ENCODE peak calls at places on chromosomes 4 and X, in nine cellular contexts. One of them, this sample, is unnamed.

GRCh38 chr4:38563703-38564490 is 100.1 kb upstream of the KLF3 start:
- DNase-seq in head of caudate nucleus: peak; percentile 56
- DNase-seq in thoracic aorta: no peak
- DNase-seq in Kasumi-1: no peak
- DNase-seq in activated T-helper 1 cell treated with anti-CD3 and anti-CD28 coated beads, Interleukin-2, amount 50 U/mL, for 16 hours: no peak
- DNase-seq in activated naive CD8-positive, alpha-beta T cell treated with anti-CD3 and anti-CD28 coated beads, Interleukin-2, amount 50 U/mL, for 16 hours: no peak
- DNase-seq in H54: no peak
- DNase-seq in myocyte: peak; percentile 51
- DNase-seq in NCI-H1417: peak; percentile 80
- DNase-seq in this sample: no peak

GRCh38 chr4:142983612-142984011 is 137.5 kb upstream of the INPP4B start:
- DNase-seq in head of caudate nucleus: no peak
- DNase-seq in thoracic aorta: no peak
- DNase-seq in Kasumi-1: no peak
- DNase-seq in activated T-helper 1 cell treated with anti-CD3 and anti-CD28 coated beads, Interleukin-2, amount 50 U/mL, for 16 hours: no peak
- DNase-seq in activated naive CD8-positive, alpha-beta T cell treated with anti-CD3 and anti-CD28 coated beads, Interleukin-2, amount 50 U/mL, for 16 hours: no peak
- DNase-seq in H54: no peak
- DNase-seq in myocyte: no peak
- DNase-seq in NCI-H1417: no peak
- DNase-seq in this sample: no peak

GRCh38 chrX:100424012-100424411 is 13.9 kb upstream of the PCDH19 start:
- DNase-seq in head of caudate nucleus: no peak
- DNase-seq in thoracic aorta: no peak
- DNase-seq in Kasumi-1: no peak
- DNase-seq in activated T-helper 1 cell treated with anti-CD3 and anti-CD28 coated beads, Interleukin-2, amount 50 U/mL, for 16 hours: no peak
- DNase-seq in activated naive CD8-positive, alpha-beta T cell treated with anti-CD3 and anti-CD28 coated beads, Interleukin-2, amount 50 U/mL, for 16 hours: no peak
- DNase-seq in H54: no peak
- DNase-seq in myocyte: no peak
- DNase-seq in NCI-H1417: no peak
- DNase-seq in this sample: peak; percentile 1

GRCh38 chrX:71214604-71215334 is 8.3 kb upstream of the GJB1 start:
- DNase-seq in head of caudate nucleus: no peak
- DNase-seq in thoracic aorta: no peak
- DNase-seq in Kasumi-1: no peak
- DNase-seq in activated T-helper 1 cell treated with anti-CD3 and anti-CD28 coated beads, Interleukin-2, amount 50 U/mL, for 16 hours: no peak
- DNase-seq in activated naive CD8-positive, alpha-beta T cell treated with anti-CD3 and anti-CD28 coated beads, Interleukin-2, amount 50 U/mL, for 16 hours: no peak
- DNase-seq in H54: no peak
- DNase-seq in myocyte: no peak
- DNase-seq in NCI-H1417: no peak
- DNase-seq in this sample: no peak

GRCh38 chr4:103400405-103400804 is 202.3 kb upstream of the CENPE start:
- DNase-seq in head of caudate nucleus: no peak
- DNase-seq in thoracic aorta: no peak
- DNase-seq in Kasumi-1: no peak
- DNase-seq in activated T-helper 1 cell treated with anti-CD3 and anti-CD28 coated beads, Interleukin-2, amount 50 U/mL, for 16 hours: no peak
- DNase-seq in activated naive CD8-positive, alpha-beta T cell treated with anti-CD3 and anti-CD28 coated beads, Interleukin-2, amount 50 U/mL, for 16 hours: no peak
- DNase-seq in H54: peak; percentile 2
- DNase-seq in myocyte: peak; percentile 17
- DNase-seq in NCI-H1417: no peak
- DNase-seq in this sample: peak; percentile 17

GRCh38 chr4:74228691-74229640 is 71.0 kb downstream of the MTHFD2L start:
- DNase-seq in head of caudate nucleus: peak; percentile 65
- DNase-seq in thoracic aorta: no peak
- DNase-seq in Kasumi-1: peak; percentile 75
- DNase-seq in activated T-helper 1 cell treated with anti-CD3 and anti-CD28 coated beads, Interleukin-2, amount 50 U/mL, for 16 hours: peak; percentile 41
- DNase-seq in activated naive CD8-positive, alpha-beta T cell treated with anti-CD3 and anti-CD28 coated beads, Interleukin-2, amount 50 U/mL, for 16 hours: peak; percentile 39
- DNase-seq in H54: no peak
- DNase-seq in myocyte: peak; percentile 75
- DNase-seq in NCI-H1417: peak; percentile 84
- DNase-seq in this sample: peak; percentile 76

GRCh38 chr4:121765941-121766538 is 1.1 kb upstream of the SMIM43 start:
- DNase-seq in head of caudate nucleus: no peak
- DNase-seq in thoracic aorta: no peak
- DNase-seq in Kasumi-1: no peak
- DNase-seq in activated T-helper 1 cell treated with anti-CD3 and anti-CD28 coated beads, Interleukin-2, amount 50 U/mL, for 16 hours: no peak
- DNase-seq in activated naive CD8-positive, alpha-beta T cell treated with anti-CD3 and anti-CD28 coated beads, Interleukin-2, amount 50 U/mL, for 16 hours: no peak
- DNase-seq in H54: no peak
- DNase-seq in myocyte: no peak
- DNase-seq in NCI-H1417: no peak
- DNase-seq in this sample: no peak

GRCh38 chrX:24759786-24760185 is 66.1 kb downstream of the POLA1 start:
- DNase-seq in head of caudate nucleus: no peak
- DNase-seq in thoracic aorta: no peak
- DNase-seq in Kasumi-1: no peak
- DNase-seq in activated T-helper 1 cell treated with anti-CD3 and anti-CD28 coated beads, Interleukin-2, amount 50 U/mL, for 16 hours: no peak
- DNase-seq in activated naive CD8-positive, alpha-beta T cell treated with anti-CD3 and anti-CD28 coated beads, Interleukin-2, amount 50 U/mL, for 16 hours: no peak
- DNase-seq in H54: no peak
- DNase-seq in myocyte: peak; percentile 57
- DNase-seq in NCI-H1417: no peak
- DNase-seq in this sample: no peak

GRCh38 chr4:73460913-73461522 is 20.5 kb upstream of the AFM start:
- DNase-seq in head of caudate nucleus: no peak
- DNase-seq in thoracic aorta: no peak
- DNase-seq in Kasumi-1: no peak
- DNase-seq in activated T-helper 1 cell treated with anti-CD3 and anti-CD28 coated beads, Interleukin-2, amount 50 U/mL, for 16 hours: no peak
- DNase-seq in activated naive CD8-positive, alpha-beta T cell treated with anti-CD3 and anti-CD28 coated beads, Interleukin-2, amount 50 U/mL, for 16 hours: no peak
- DNase-seq in H54: no peak
- DNase-seq in myocyte: no peak
- DNase-seq in NCI-H1417: no peak
- DNase-seq in this sample: no peak

GRCh38 chrX:1727531-1728027 is 112.7 kb downstream of the ASMT start:
- DNase-seq in head of caudate nucleus: peak; percentile 28
- DNase-seq in thoracic aorta: no peak
- DNase-seq in Kasumi-1: no peak
- DNase-seq in activated T-helper 1 cell treated with anti-CD3 and anti-CD28 coated beads, Interleukin-2, amount 50 U/mL, for 16 hours: no peak
- DNase-seq in activated naive CD8-positive, alpha-beta T cell treated with anti-CD3 and anti-CD28 coated beads, Interleukin-2, amount 50 U/mL, for 16 hours: no peak
- DNase-seq in H54: peak; percentile 68
- DNase-seq in myocyte: peak; percentile 2
- DNase-seq in NCI-H1417: no peak
- DNase-seq in this sample: no peak

GRCh38 chr4:185335579-185335978 is 60.1 kb downstream of the LRP2BP start:
- DNase-seq in head of caudate nucleus: no peak
- DNase-seq in thoracic aorta: no peak
- DNase-seq in Kasumi-1: no peak
- DNase-seq in activated T-helper 1 cell treated with anti-CD3 and anti-CD28 coated beads, Interleukin-2, amount 50 U/mL, for 16 hours: no peak
- DNase-seq in activated naive CD8-positive, alpha-beta T cell treated with anti-CD3 and anti-CD28 coated beads, Interleukin-2, amount 50 U/mL, for 16 hours: no peak
- DNase-seq in H54: no peak
- DNase-seq in myocyte: no peak
- DNase-seq in NCI-H1417: no peak
- DNase-seq in this sample: no peak

GRCh38 chr4:95889662-95890061 is 49.8 kb downstream of the PDHA2 start:
- DNase-seq in head of caudate nucleus: no peak
- DNase-seq in thoracic aorta: no peak
- DNase-seq in Kasumi-1: peak; percentile 48
- DNase-seq in activated T-helper 1 cell treated with anti-CD3 and anti-CD28 coated beads, Interleukin-2, amount 50 U/mL, for 16 hours: no peak
- DNase-seq in activated naive CD8-positive, alpha-beta T cell treated with anti-CD3 and anti-CD28 coated beads, Interleukin-2, amount 50 U/mL, for 16 hours: no peak
- DNase-seq in H54: no peak
- DNase-seq in myocyte: peak; percentile 76
- DNase-seq in NCI-H1417: no peak
- DNase-seq in this sample: peak; percentile 15

GRCh38 chrX:124209792-124210576 is 122.5 kb upstream of the TEX13D start:
- DNase-seq in head of caudate nucleus: no peak
- DNase-seq in thoracic aorta: no peak
- DNase-seq in Kasumi-1: no peak
- DNase-seq in activated T-helper 1 cell treated with anti-CD3 and anti-CD28 coated beads, Interleukin-2, amount 50 U/mL, for 16 hours: no peak
- DNase-seq in activated naive CD8-positive, alpha-beta T cell treated with anti-CD3 and anti-CD28 coated beads, Interleukin-2, amount 50 U/mL, for 16 hours: no peak
- DNase-seq in H54: no peak
- DNase-seq in myocyte: no peak
- DNase-seq in NCI-H1417: no peak
- DNase-seq in this sample: no peak

GRCh38 chr4:48269861-48270515 is 350 bp upstream of the TEC start:
- DNase-seq in head of caudate nucleus: peak; percentile 71
- DNase-seq in thoracic aorta: peak; percentile 84
- DNase-seq in Kasumi-1: peak; percentile 99
- DNase-seq in activated T-helper 1 cell treated with anti-CD3 and anti-CD28 coated beads, Interleukin-2, amount 50 U/mL, for 16 hours: peak; percentile 79
- DNase-seq in activated naive CD8-positive, alpha-beta T cell treated with anti-CD3 and anti-CD28 coated beads, Interleukin-2, amount 50 U/mL, for 16 hours: peak; percentile 81
- DNase-seq in H54: no peak
- DNase-seq in myocyte: peak; percentile 91
- DNase-seq in NCI-H1417: peak; percentile 85
- DNase-seq in this sample: peak; percentile 97

GRCh38 chrX:150688911-150689451 is 4.2 kb upstream of the MTMR1 start:
- DNase-seq in head of caudate nucleus: no peak
- DNase-seq in thoracic aorta: no peak
- DNase-seq in Kasumi-1: no peak
- DNase-seq in activated T-helper 1 cell treated with anti-CD3 and anti-CD28 coated beads, Interleukin-2, amount 50 U/mL, for 16 hours: no peak
- DNase-seq in activated naive CD8-positive, alpha-beta T cell treated with anti-CD3 and anti-CD28 coated beads, Interleukin-2, amount 50 U/mL, for 16 hours: no peak
- DNase-seq in H54: peak; percentile 58
- DNase-seq in myocyte: no peak
- DNase-seq in NCI-H1417: no peak
- DNase-seq in this sample: no peak

GRCh38 chr4:16083217-16084191 is at the start of gene PROM1:
- DNase-seq in head of caudate nucleus: no peak
- DNase-seq in thoracic aorta: no peak
- DNase-seq in Kasumi-1: no peak
- DNase-seq in activated T-helper 1 cell treated with anti-CD3 and anti-CD28 coated beads, Interleukin-2, amount 50 U/mL, for 16 hours: no peak
- DNase-seq in activated naive CD8-positive, alpha-beta T cell treated with anti-CD3 and anti-CD28 coated beads, Interleukin-2, amount 50 U/mL, for 16 hours: no peak
- DNase-seq in H54: no peak
- DNase-seq in myocyte: no peak
- DNase-seq in NCI-H1417: no peak
- DNase-seq in this sample: no peak

GRCh38 chr4:40845136-40845910 is 95.6 kb downstream of the NSUN7 start:
- DNase-seq in head of caudate nucleus: peak; percentile 55
- DNase-seq in thoracic aorta: no peak
- DNase-seq in Kasumi-1: no peak
- DNase-seq in activated T-helper 1 cell treated with anti-CD3 and anti-CD28 coated beads, Interleukin-2, amount 50 U/mL, for 16 hours: no peak
- DNase-seq in activated naive CD8-positive, alpha-beta T cell treated with anti-CD3 and anti-CD28 coated beads, Interleukin-2, amount 50 U/mL, for 16 hours: no peak
- DNase-seq in H54: no peak
- DNase-seq in myocyte: peak; percentile 82
- DNase-seq in NCI-H1417: no peak
- DNase-seq in this sample: no peak

GRCh38 chr4:24473309-24473721 is 111.0 kb downstream of the DHX15 start:
- DNase-seq in head of caudate nucleus: peak; percentile 40
- DNase-seq in thoracic aorta: no peak
- DNase-seq in Kasumi-1: peak; percentile 79
- DNase-seq in activated T-helper 1 cell treated with anti-CD3 and anti-CD28 coated beads, Interleukin-2, amount 50 U/mL, for 16 hours: no peak
- DNase-seq in activated naive CD8-positive, alpha-beta T cell treated with anti-CD3 and anti-CD28 coated beads, Interleukin-2, amount 50 U/mL, for 16 hours: no peak
- DNase-seq in H54: peak; percentile 58
- DNase-seq in myocyte: peak; percentile 27
- DNase-seq in NCI-H1417: peak; percentile 39
- DNase-seq in this sample: peak; percentile 51

GRCh38 chrX:109830704-109831206 is 97.7 kb upstream of the ACSL4 start:
- DNase-seq in head of caudate nucleus: no peak
- DNase-seq in thoracic aorta: no peak
- DNase-seq in Kasumi-1: no peak
- DNase-seq in activated T-helper 1 cell treated with anti-CD3 and anti-CD28 coated beads, Interleukin-2, amount 50 U/mL, for 16 hours: no peak
- DNase-seq in activated naive CD8-positive, alpha-beta T cell treated with anti-CD3 and anti-CD28 coated beads, Interleukin-2, amount 50 U/mL, for 16 hours: no peak
- DNase-seq in H54: no peak
- DNase-seq in myocyte: no peak
- DNase-seq in NCI-H1417: no peak
- DNase-seq in this sample: peak; percentile 72

GRCh38 chr4:80370635-80371034 is 35.1 kb downstream of the CFAP299 start:
- DNase-seq in head of caudate nucleus: no peak
- DNase-seq in thoracic aorta: no peak
- DNase-seq in Kasumi-1: no peak
- DNase-seq in activated T-helper 1 cell treated with anti-CD3 and anti-CD28 coated beads, Interleukin-2, amount 50 U/mL, for 16 hours: no peak
- DNase-seq in activated naive CD8-positive, alpha-beta T cell treated with anti-CD3 and anti-CD28 coated beads, Interleukin-2, amount 50 U/mL, for 16 hours: no peak
- DNase-seq in H54: no peak
- DNase-seq in myocyte: peak; percentile 54
- DNase-seq in NCI-H1417: no peak
- DNase-seq in this sample: no peak

GRCh38 chrX:48700951-48701653 is 4.6 kb downstream of the SUV39H1 start:
- DNase-seq in head of caudate nucleus: no peak
- DNase-seq in thoracic aorta: no peak
- DNase-seq in Kasumi-1: peak; percentile 6
- DNase-seq in activated T-helper 1 cell treated with anti-CD3 and anti-CD28 coated beads, Interleukin-2, amount 50 U/mL, for 16 hours: no peak
- DNase-seq in activated naive CD8-positive, alpha-beta T cell treated with anti-CD3 and anti-CD28 coated beads, Interleukin-2, amount 50 U/mL, for 16 hours: no peak
- DNase-seq in H54: no peak
- DNase-seq in myocyte: no peak
- DNase-seq in NCI-H1417: no peak
- DNase-seq in this sample: peak; percentile 22

GRCh38 chr4:138870739-138871633 is 144.6 kb upstream of the NOCT start:
- DNase-seq in head of caudate nucleus: peak; percentile 82
- DNase-seq in thoracic aorta: no peak
- DNase-seq in Kasumi-1: peak; percentile 75
- DNase-seq in activated T-helper 1 cell treated with anti-CD3 and anti-CD28 coated beads, Interleukin-2, amount 50 U/mL, for 16 hours: no peak
- DNase-seq in activated naive CD8-positive, alpha-beta T cell treated with anti-CD3 and anti-CD28 coated beads, Interleukin-2, amount 50 U/mL, for 16 hours: no peak
- DNase-seq in H54: peak; percentile 7
- DNase-seq in myocyte: peak; percentile 84
- DNase-seq in NCI-H1417: peak; percentile 86
- DNase-seq in this sample: peak; percentile 68

GRCh38 chr4:158768577-158769174 is at the start of gene FNIP2:
- DNase-seq in head of caudate nucleus: peak; percentile 86
- DNase-seq in thoracic aorta: peak; percentile 15
- DNase-seq in Kasumi-1: peak; percentile 46
- DNase-seq in activated T-helper 1 cell treated with anti-CD3 and anti-CD28 coated beads, Interleukin-2, amount 50 U/mL, for 16 hours: peak; percentile 39
- DNase-seq in activated naive CD8-positive, alpha-beta T cell treated with anti-CD3 and anti-CD28 coated beads, Interleukin-2, amount 50 U/mL, for 16 hours: no peak
- DNase-seq in H54: peak; percentile 52
- DNase-seq in myocyte: peak; percentile 80
- DNase-seq in NCI-H1417: peak; percentile 40
- DNase-seq in this sample: peak; percentile 63